ENCODE peak calls at places on chromosomes 3 and 15, in seven cellular contexts. E is EL; F is psoas muscle; H is D341Med; Z is occipital lobe; X is stimulated activated CD8-positive, alpha-beta memory T cell treated with anti-CD3 and anti-CD28 coated beads, Interleukin-15, amount 100 ng/mL, for 48 hours; A is NCI-H1417 treated with DMSO at 0.1 percent for 48 hours. I is an unnamed sample.
A peak's percentile ranks its signal among the peaks of the same experiment; 100 is the strongest.

GRCh38 chr3:8997151-8997550 is 33.9 kb upstream of the RAD18 start:
- DNase-seq in E (no peak), F (no peak), H (no peak), Z (no peak), X (no peak), A (no peak), I (no peak)

GRCh38 chr15:59367022-59367451 is 5.6 kb downstream of the MYO1E start:
- DNase-seq in E (peak; percentile 13), F (no peak), H (no peak), Z (no peak), X (no peak), A (no peak), I (no peak)

GRCh38 chr3:100316656-100317069 is 17.9 kb upstream of the NIT2 start:
- DNase-seq in E (peak; percentile 62), F (peak; percentile 63), H (peak; percentile 40), Z (peak; percentile 2), X (peak; percentile 3), A (no peak), I (peak; percentile 34)

GRCh38 chr15:69305933-69306568 is 7.3 kb downstream of the PAQR5 start:
- DNase-seq in E (no peak), F (no peak), H (no peak), Z (no peak), X (no peak), A (no peak), I (peak; percentile 32)

GRCh38 chr3:27360113-27361078 is 8.8 kb downstream of the NEK10 start:
- DNase-seq in E (peak; percentile 37), F (no peak), H (no peak), Z (no peak), X (no peak), A (peak; percentile 53), I (no peak)

GRCh38 chr3:138456961-138457862 is 22.8 kb downstream of the ESYT3 start:
- DNase-seq in E (no peak), F (no peak), H (no peak), Z (no peak), X (no peak), A (no peak), I (peak; percentile 67)

GRCh38 chr3:53195066-53195450 is 34.0 kb downstream of the PRKCD start:
- DNase-seq in E (no peak), F (no peak), H (peak; percentile 24), Z (no peak), X (no peak), A (no peak), I (no peak)

GRCh38 chr3:169998668-169999131 is 32.1 kb downstream of the SEC62 start:
- DNase-seq in E (peak; percentile 91), F (no peak), H (no peak), Z (no peak), X (no peak), A (no peak), I (no peak)

GRCh38 chr3:130827486-130827885 is 66.4 kb upstream of the ATP2C1 start:
- DNase-seq in E (no peak), F (no peak), H (no peak), Z (no peak), X (no peak), A (no peak), I (no peak)

GRCh38 chr3:195914648-195915473 is 6.5 kb upstream of the TNK2 start:
- DNase-seq in E (peak; percentile 99), F (peak; percentile 97), H (peak; percentile 90), Z (no peak), X (peak; percentile 88), A (no peak), I (peak; percentile 97)

GRCh38 chr15:85597155-85597815 is 197.4 kb downstream of the KLHL25 start:
- DNase-seq in E (no peak), F (no peak), H (no peak), Z (no peak), X (no peak), A (no peak), I (no peak)

GRCh38 chr3:184377374-184377773 is 633 bp downstream of the THPO start:
- DNase-seq in E (no peak), F (no peak), H (no peak), Z (no peak), X (no peak), A (no peak), I (no peak)

GRCh38 chr3:31081031-31081662 is 186.7 kb upstream of the GADL1 start:
- DNase-seq in E (no peak), F (no peak), H (no peak), Z (no peak), X (no peak), A (no peak), I (no peak)

GRCh38 chr3:175336406-175337133 is 477.4 kb downstream of the NAALADL2 start:
- DNase-seq in E (no peak), F (no peak), H (no peak), Z (no peak), X (no peak), A (peak; percentile 60), I (no peak)

GRCh38 chr3:28347374-28348285 is 891 bp upstream of the ZCWPW2 start:
- DNase-seq in E (peak; percentile 44), F (no peak), H (no peak), Z (no peak), X (no peak), A (no peak), I (no peak)

GRCh38 chr3:78857494-78858111 is 910.2 kb downstream of the ROBO1 start:
- DNase-seq in E (no peak), F (no peak), H (peak; percentile 21), Z (no peak), X (no peak), A (no peak), I (no peak)

GRCh38 chr3:17088602-17089313 is 204.0 kb downstream of the PLCL2 start:
- DNase-seq in E (no peak), F (no peak), H (no peak), Z (no peak), X (peak; percentile 37), A (no peak), I (no peak)

GRCh38 chr15:54660356-54660755 is 536.4 kb downstream of the RSL24D1 start:
- DNase-seq in E (no peak), F (no peak), H (no peak), Z (peak; percentile 5), X (no peak), A (no peak), I (no peak)

GRCh38 chr15:53414167-53414566 is 345.3 kb downstream of the WDR72 start:
- DNase-seq in E (no peak), F (no peak), H (no peak), Z (no peak), X (no peak), A (no peak), I (no peak)

I was measured in MG63.